ENCODE peak calls at places on chromosomes 4 and X, in six cellular contexts. One of them, this sample, is unnamed.

GRCh38 chr4:174401471-174402130 is 117.9 kb downstream of the CEP44 start:
- DNase-seq in endothelial cell: no peak
- DNase-seq in CD4-positive, alpha-beta memory T cell: no peak
- DNase-seq in CD8-positive, alpha-beta T cell: no peak
- DNase-seq in stimulated activated CD4-positive, alpha-beta T cell treated with anti-CD3 and anti-CD28 coated beads, Interleukin-2, amount 100 ng/mL, for 24 hours: no peak
- DNase-seq in AG08395: no peak
- DNase-seq in this sample: no peak

GRCh38 chr4:159060161-159060560 is 42.7 kb upstream of the RAPGEF2 start:
- DNase-seq in stimulated activated CD4-positive, alpha-beta T cell treated with anti-CD3 and anti-CD28 coated beads, Interleukin-2, amount 100 ng/mL, for 24 hours: no peak
- DNase-seq in endothelial cell: no peak
- DNase-seq in AG08395: no peak
- DNase-seq in CD4-positive, alpha-beta memory T cell: no peak
- DNase-seq in CD8-positive, alpha-beta T cell: no peak
- DNase-seq in this sample: no peak

GRCh38 chr4:143626134-143626859 is 74.2 kb downstream of the FREM3 start:
- DNase-seq in stimulated activated CD4-positive, alpha-beta T cell treated with anti-CD3 and anti-CD28 coated beads, Interleukin-2, amount 100 ng/mL, for 24 hours: no peak
- DNase-seq in endothelial cell: no peak
- DNase-seq in AG08395: peak; percentile 32
- DNase-seq in CD4-positive, alpha-beta memory T cell: no peak
- DNase-seq in CD8-positive, alpha-beta T cell: no peak
- DNase-seq in this sample: no peak

GRCh38 chrX:9019151-9019550 is 14.8 kb downstream of the FAM9B start:
- DNase-seq in CD4-positive, alpha-beta memory T cell: no peak
- DNase-seq in stimulated activated CD4-positive, alpha-beta T cell treated with anti-CD3 and anti-CD28 coated beads, Interleukin-2, amount 100 ng/mL, for 24 hours: no peak
- DNase-seq in AG08395: no peak
- DNase-seq in CD8-positive, alpha-beta T cell: no peak
- DNase-seq in endothelial cell: no peak
- DNase-seq in this sample: no peak

GRCh38 chr4:74410272-74410671 is 34.7 kb upstream of the AREG start:
- DNase-seq in CD8-positive, alpha-beta T cell: no peak
- DNase-seq in endothelial cell: no peak
- DNase-seq in CD4-positive, alpha-beta memory T cell: no peak
- DNase-seq in AG08395: no peak
- DNase-seq in stimulated activated CD4-positive, alpha-beta T cell treated with anti-CD3 and anti-CD28 coated beads, Interleukin-2, amount 100 ng/mL, for 24 hours: no peak
- DNase-seq in this sample: no peak

GRCh38 chr4:140799686-140800225 is 43.6 kb upstream of the TBC1D9 start:
- DNase-seq in CD8-positive, alpha-beta T cell: no peak
- DNase-seq in CD4-positive, alpha-beta memory T cell: no peak
- DNase-seq in stimulated activated CD4-positive, alpha-beta T cell treated with anti-CD3 and anti-CD28 coated beads, Interleukin-2, amount 100 ng/mL, for 24 hours: no peak
- DNase-seq in AG08395: no peak
- DNase-seq in endothelial cell: no peak
- DNase-seq in this sample: no peak

GRCh38 chrX:37380256-37380655 is 31.1 kb downstream of the PRRG1 start:
- DNase-seq in CD4-positive, alpha-beta memory T cell: no peak
- DNase-seq in CD8-positive, alpha-beta T cell: no peak
- DNase-seq in AG08395: no peak
- DNase-seq in stimulated activated CD4-positive, alpha-beta T cell treated with anti-CD3 and anti-CD28 coated beads, Interleukin-2, amount 100 ng/mL, for 24 hours: no peak
- DNase-seq in endothelial cell: no peak
- DNase-seq in this sample: no peak

GRCh38 chrX:102714994-102715393 is 2.7 kb downstream of the GPRASP2 start:
- DNase-seq in CD4-positive, alpha-beta memory T cell: no peak
- DNase-seq in CD8-positive, alpha-beta T cell: no peak
- DNase-seq in stimulated activated CD4-positive, alpha-beta T cell treated with anti-CD3 and anti-CD28 coated beads, Interleukin-2, amount 100 ng/mL, for 24 hours: no peak
- DNase-seq in endothelial cell: no peak
- DNase-seq in AG08395: no peak
- DNase-seq in this sample: peak; percentile 55

GRCh38 chr4:38669233-38669632 is 5.2 kb downstream of the KLF3 start:
- DNase-seq in endothelial cell: no peak
- DNase-seq in CD8-positive, alpha-beta T cell: no peak
- DNase-seq in AG08395: no peak
- DNase-seq in CD4-positive, alpha-beta memory T cell: no peak
- DNase-seq in stimulated activated CD4-positive, alpha-beta T cell treated with anti-CD3 and anti-CD28 coated beads, Interleukin-2, amount 100 ng/mL, for 24 hours: no peak
- DNase-seq in this sample: no peak

GRCh38 chr4:187070740-187071139 is 347.1 kb upstream of the FAT1 start:
- DNase-seq in CD4-positive, alpha-beta memory T cell: no peak
- DNase-seq in endothelial cell: no peak
- DNase-seq in stimulated activated CD4-positive, alpha-beta T cell treated with anti-CD3 and anti-CD28 coated beads, Interleukin-2, amount 100 ng/mL, for 24 hours: no peak
- DNase-seq in CD8-positive, alpha-beta T cell: no peak
- DNase-seq in AG08395: no peak
- DNase-seq in this sample: no peak

GRCh38 chr4:2793920-2794706 is 1.2 kb downstream of the SH3BP2 start:
- DNase-seq in CD8-positive, alpha-beta T cell: no peak
- DNase-seq in CD4-positive, alpha-beta memory T cell: no peak
- DNase-seq in AG08395: no peak
- DNase-seq in stimulated activated CD4-positive, alpha-beta T cell treated with anti-CD3 and anti-CD28 coated beads, Interleukin-2, amount 100 ng/mL, for 24 hours: no peak
- DNase-seq in endothelial cell: peak; percentile 11
- DNase-seq in this sample: peak; percentile 16

GRCh38 chrX:48761674-48762471 is at the start of gene GLOD5:
- DNase-seq in stimulated activated CD4-positive, alpha-beta T cell treated with anti-CD3 and anti-CD28 coated beads, Interleukin-2, amount 100 ng/mL, for 24 hours: peak; percentile 3
- DNase-seq in AG08395: no peak
- DNase-seq in CD8-positive, alpha-beta T cell: no peak
- DNase-seq in endothelial cell: peak; percentile 11
- DNase-seq in CD4-positive, alpha-beta memory T cell: no peak
- DNase-seq in this sample: peak; percentile 76

GRCh38 chrX:152817082-152817744 is 13.3 kb downstream of the CETN2 start:
- DNase-seq in CD4-positive, alpha-beta memory T cell: no peak
- DNase-seq in stimulated activated CD4-positive, alpha-beta T cell treated with anti-CD3 and anti-CD28 coated beads, Interleukin-2, amount 100 ng/mL, for 24 hours: peak; percentile 11
- DNase-seq in AG08395: peak; percentile 52
- DNase-seq in endothelial cell: peak; percentile 22
- DNase-seq in CD8-positive, alpha-beta T cell: no peak
- DNase-seq in this sample: peak; percentile 26

This sample was measured in WTC11.